ENCODE peak calls at places on chromosome 18, in six cellular contexts. Y is PC-9, I is SK-N-SH, E is left ventricle myocardium inferior, A is right lobe of liver, S is HCT116. O is an unnamed sample. For H3K4me1 and H3K27me3, the result is how much of the 10 kb centered on the place peaks cover.

GRCh38 chr18:13112982-13113381 is 105.6 kb upstream of the LDLRAD4 start:
- DNase-seq in A (peak), I (peak), S (peak), E (peak), Y (no peak), O (no peak)

GRCh38 chr18:69885841-69886531 is 61.7 kb downstream of the CD226 start:
- DNase-seq in Y (no peak), A (no peak), I (no peak), E (no peak), S (no peak), O (no peak)

GRCh38 chr18:24089059-24089458 is 49.8 kb upstream of the CABYR start:
- DNase-seq in S (no peak), I (peak), Y (no peak), E (no peak), A (no peak), O (no peak)

GRCh38 chr18:8972116-8972515 is 130.4 kb upstream of the NDUFV2 start:
- DNase-seq in Y (no peak), S (no peak), A (no peak), E (no peak), I (no peak), O (no peak)

GRCh38 chr18:57579928-57580327 is 6.6 kb downstream of the FECH start:
- DNase-seq in I (no peak), S (no peak), Y (no peak), E (no peak), A (no peak), O (no peak)

GRCh38 chr18:56789004-56789888 is 138.1 kb downstream of the WDR7 start:
- DNase-seq in S (peak), I (peak), Y (no peak), A (no peak), E (no peak), O (no peak)

GRCh38 chr18:4125246-4125938 is 329.7 kb downstream of the DLGAP1 start:
- DNase-seq in I (no peak), E (peak), A (no peak), S (no peak), Y (no peak), O (no peak)

GRCh38 chr18:53018791-53019190 is 678.8 kb downstream of the DCC start:
- DNase-seq in A (no peak), Y (no peak), E (no peak), S (no peak), I (no peak), O (no peak)

GRCh38 chr18:60452424-60452823 is 79.8 kb upstream of the MC4R start:
- DNase-seq in Y (no peak), E (no peak), I (peak), S (no peak), A (no peak), O (no peak)

GRCh38 chr18:6406910-6407470 is 7.7 kb downstream of the L3MBTL4 start:
- DNase-seq in S (no peak), E (no peak), A (no peak), Y (no peak), I (no peak), O (no peak)

GRCh38 chr18:46761054-46761769 is 4.4 kb upstream of the ST8SIA5 start:
- DNase-seq in E (no peak), S (no peak), Y (no peak), A (no peak), I (no peak), O (no peak)

GRCh38 chr18:9123520-9123919 is 13.1 kb upstream of the ANKRD12 start:
- DNase-seq in I (no peak), E (no peak), Y (no peak), S (no peak), A (no peak), O (no peak)

GRCh38 chr18:34493566-34494358 is 216.3 kb upstream of the DTNA start:
- DNase-seq in E (peak), A (peak), I (peak), Y (no peak), S (no peak), O (peak)

GRCh38 chr18:63936932-63937393 is 12.1 kb upstream of the HMSD start:
- DNase-seq in Y (no peak), S (no peak), A (no peak), E (no peak), I (no peak), O (no peak)
- H3K4me3 ChIP-seq in Y (no peak), S (no peak), A (no peak), E (peak), I (peak), O (peak)

GRCh38 chr18:48611785-48612480 is 73.1 kb downstream of the CTIF start:
- DNase-seq in Y (no peak), S (no peak), I (no peak), A (no peak), E (no peak), O (no peak)
- H3K4me1 ChIP-seq in Y (under half), S (under half), I (under half), A (under half), E (half or more), O (under half)

DNA sequence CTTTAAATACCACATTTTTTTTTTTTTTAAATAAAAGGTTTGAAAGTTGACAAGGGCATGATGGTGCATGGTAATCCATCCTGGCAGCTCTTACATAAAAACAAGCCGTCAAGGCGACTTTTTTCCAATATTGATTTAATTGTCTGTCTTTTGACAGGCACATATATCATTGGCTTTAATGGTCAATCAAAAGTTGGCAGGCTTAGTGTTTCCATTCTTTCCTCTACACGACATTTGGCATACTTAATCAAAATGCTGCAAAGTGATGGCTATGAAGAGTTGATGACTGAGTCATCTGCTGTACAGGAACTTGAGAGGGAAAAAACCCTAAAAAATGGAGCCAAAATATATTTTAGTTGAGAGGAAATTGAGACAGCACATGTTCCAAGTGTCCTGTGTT is 3.0 kb downstream of the TSHZ1 start:
- DNase-seq in S (no peak), A (no peak), Y (no peak), I (no peak), E (no peak), O (no peak)
- H3K27me3 ChIP-seq in S (under half), A (under half), Y (under half), I (under half), E (under half), O (under half)

GRCh38 chr18:25231327-25231691 is 120.7 kb downstream of the ZNF521 start:
- DNase-seq in S (no peak), Y (no peak), A (no peak), I (no peak), E (no peak), O (no peak)
- H3K4me3 ChIP-seq in S (no peak), Y (no peak), A (no peak), I (no peak), E (peak), O (no peak)

GRCh38 chr18:2715990-2716389 is 60.5 kb downstream of the SMCHD1 start:
- DNase-seq in Y (no peak), E (no peak), S (no peak), A (no peak), I (no peak), O (no peak)
- H3K4me1 ChIP-seq in Y (under half), E (under half), S (under half), A (under half), I (under half), O (under half)

GRCh38 chr18:79552140-79552631 is 127.4 kb upstream of the CTDP1 start:
- DNase-seq in S (no peak), A (no peak), E (no peak), Y (no peak), I (no peak), O (no peak)
- H3K27me3 ChIP-seq in S (under half), A (under half), E (under half), Y (half or more), I (half or more), O (under half)

DNA sequence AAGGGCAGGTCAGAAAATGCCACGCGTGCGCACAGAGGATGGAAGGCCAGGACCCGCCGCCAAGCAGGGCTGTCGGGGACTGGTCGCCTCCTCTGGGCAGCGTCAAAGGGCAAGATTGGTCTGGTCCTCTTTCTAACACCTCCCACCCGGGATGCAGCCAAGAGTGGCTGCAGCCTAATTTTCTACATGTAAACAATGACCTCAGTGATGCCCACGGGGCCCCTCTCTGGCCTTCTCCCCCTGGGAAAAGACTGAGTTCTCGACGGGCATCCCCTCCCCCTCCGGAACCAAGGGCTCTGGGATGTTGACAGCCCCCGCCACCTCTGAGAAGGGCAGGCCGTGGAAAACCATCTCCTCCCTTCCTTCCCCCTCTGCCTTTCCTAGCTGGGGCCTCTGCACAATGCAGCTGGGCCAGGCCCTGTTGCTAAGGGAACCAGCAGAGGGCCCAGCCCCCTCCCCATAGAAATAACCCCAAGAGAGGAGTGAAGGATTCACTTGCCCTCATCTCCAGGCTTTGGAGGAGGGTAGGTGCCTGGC is 80.0 kb upstream of the ZNF532 start:
- DNase-seq in A (no peak), E (no peak), Y (no peak), S (no peak), I (no peak), O (no peak)
- H3K4me3 ChIP-seq in A (no peak), E (no peak), Y (peak), S (no peak), I (no peak), O (no peak)

GRCh38 chr18:55353806-55354205 is 234.2 kb downstream of the TCF4 start:
- DNase-seq in E (no peak), Y (no peak), S (no peak), I (no peak), A (no peak), O (no peak)

GRCh38 chr18:55353391-55353790 is 234.6 kb downstream of the TCF4 start:
- DNase-seq in I (no peak), E (no peak), S (no peak), Y (no peak), A (no peak), O (no peak)

GRCh38 chr18:55349685-55350084 is 238.3 kb downstream of the TCF4 start:
- DNase-seq in E (no peak), A (no peak), I (no peak), S (no peak), Y (no peak), O (no peak)

GRCh38 chr18:55351220-55351619 is 236.8 kb downstream of the TCF4 start:
- DNase-seq in S (no peak), E (no peak), I (no peak), Y (no peak), A (no peak), O (no peak)

GRCh38 chr18:55351980-55352714 is 235.8 kb downstream of the TCF4 start:
- DNase-seq in A (no peak), I (no peak), S (no peak), E (no peak), Y (no peak), O (no peak)
- H3K4me1 ChIP-seq in A (under half), I (half or more), S (under half), E (under half), Y (under half), O (under half)